ENCODE peak calls at places on chromosomes 13 and 19, in eight cellular contexts. R, P, O, F, M, G, X and K are unnamed samples.

GRCh38 chr19:10044390-10044789 is 31.1 kb downstream of the RDH8 start:
- DNase-seq in R (no peak), P (no peak), O (no peak), F (no peak), M (no peak), G (no peak), X (no peak), K (no peak)

GRCh38 chr13:45966715-45967114 is 85.8 kb downstream of the ZC3H13 start:
- DNase-seq in R (no peak), P (no peak), O (no peak), F (no peak), M (no peak), G (no peak), X (no peak), K (no peak)

GRCh38 chr13:73158851-73159250 is 100.0 kb downstream of the KLF5 start:
- DNase-seq in R (no peak), P (peak), O (no peak), F (no peak), M (no peak), G (no peak), X (no peak), K (no peak)

GRCh38 chr13:102141625-102142472 is 260.0 kb downstream of the FGF14 start:
- DNase-seq in R (no peak), P (peak), O (no peak), F (no peak), M (no peak), G (no peak), X (no peak), K (no peak)

GRCh38 chr19:40982594-40983101 is 8.4 kb upstream of the CYP2B6 start:
- DNase-seq in R (no peak), P (peak), O (no peak), F (no peak), M (no peak), G (no peak), X (no peak), K (peak)

GRCh38 chr19:39631626-39632025 is 24.1 kb upstream of the LGALS16 start:
- DNase-seq in R (no peak), P (no peak), O (no peak), F (no peak), M (no peak), G (no peak), X (no peak), K (no peak)

GRCh38 chr13:102309110-102309509 is 92.7 kb downstream of the FGF14 start:
- DNase-seq in R (no peak), P (no peak), O (no peak), F (no peak), M (no peak), G (no peak), X (no peak), K (no peak)

GRCh38 chr19:4647676-4648644 is 8.6 kb downstream of the TNFAIP8L1 start:
- DNase-seq in R (no peak), P (peak), O (no peak), F (no peak), M (peak), G (no peak), X (no peak), K (no peak)

GRCh38 chr13:106919638-106920037 is 351.7 kb upstream of the ARGLU1 start:
- DNase-seq in R (peak), P (peak), O (no peak), F (no peak), M (peak), G (no peak), X (no peak), K (no peak)

GRCh38 chr13:114131581-114132418 is 623 bp downstream of the RASA3 start:
- DNase-seq in R (no peak), P (peak), O (no peak), F (no peak), M (no peak), G (no peak), X (no peak), K (no peak)